ENCODE peak calls at places on chromosomes 3 and 15, in five cellular contexts. J is mesothelial cell of epicardium, O is left colon, Y is NCI-H1092 treated with DMSO at 0.1 percent for 48 hours, V is AG04450. X is an unnamed sample.

GRCh38 chr3:67715911-67716310 is 61.5 kb upstream of the SUCLG2 start:
- DNase-seq in J (no peak), O (no peak), Y (no peak), V (no peak), X (no peak)

GRCh38 chr15:40096094-40096876 is 12.4 kb downstream of the BMF start:
- DNase-seq in J (no peak), O (no peak), Y (no peak), V (no peak), X (no peak)

GRCh38 chr3:48595526-48596121 is 495 bp upstream of the COL7A1 start:
- DNase-seq in J (no peak), O (no peak), Y (no peak), V (peak), X (peak)

GRCh38 chr3:2090512-2090911 is 8.2 kb upstream of the CNTN4 start:
- DNase-seq in J (no peak), O (no peak), Y (no peak), V (no peak), X (no peak)

GRCh38 chr3:128501431-128501830 is 8.4 kb upstream of the GATA2 start:
- DNase-seq in J (no peak), O (no peak), Y (no peak), V (no peak), X (no peak)

GRCh38 chr15:36161781-36162212 is 417.6 kb upstream of the CDIN1 start:
- DNase-seq in J (no peak), O (no peak), Y (no peak), V (no peak), X (no peak)

GRCh38 chr3:155548194-155548593 is 196.7 kb downstream of the PLCH1 start:
- DNase-seq in J (no peak), O (no peak), Y (no peak), V (no peak), X (peak)

GRCh38 chr3:99467420-99467819 is 171.0 kb upstream of the COL8A1 start:
- DNase-seq in J (no peak), O (no peak), Y (no peak), V (no peak), X (no peak)

GRCh38 chr15:39685999-39686613 is 96.5 kb downstream of the FSIP1 start:
- DNase-seq in J (no peak), O (peak), Y (peak), V (peak), X (peak)

GRCh38 chr3:72273615-72274014 is 488.7 kb upstream of the PROK2 start:
- DNase-seq in J (peak), O (no peak), Y (no peak), V (peak), X (no peak)

GRCh38 chr3:71584216-71585061 is 911 bp upstream of the FOXP1 start:
- DNase-seq in J (peak), O (peak), Y (peak), V (no peak), X (peak)

GRCh38 chr15:90769375-90769774 is 52.2 kb downstream of the BLM start:
- DNase-seq in J (no peak), O (no peak), Y (no peak), V (no peak), X (no peak)